ENCODE peak calls at places on chromosomes 2 and 18, in five cellular contexts. H is transverse colon, B is esophagus squamous epithelium, W is stomach, C is sigmoid colon. A is an unnamed sample.

GRCh38 chr2:213147550-213147949 is 3.9 kb downstream of the IKZF2 start:
- DNase-seq in H (no peak), B (no peak), W (no peak), C (no peak), A (no peak)

GRCh38 chr18:70334728-70335329 is 46.0 kb downstream of the SOCS6 start:
- DNase-seq in H (no peak), B (no peak), W (no peak), C (no peak), A (no peak)

GRCh38 chr18:43919565-43919964 is 642.3 kb upstream of the SYT4 start:
- DNase-seq in H (no peak), B (no peak), W (no peak), C (no peak), A (no peak)

GRCh38 chr2:239820836-239821693 is 204.1 kb downstream of the NDUFA10 start:
- DNase-seq in H (no peak), B (no peak), W (peak), C (peak), A (peak)

GRCh38 chr2:26562811-26563645 is 78.1 kb downstream of the CIB4 start:
- DNase-seq in H (peak), B (no peak), W (peak), C (peak), A (no peak)

GRCh38 chr2:232882085-232882484 is 12.0 kb downstream of the SNORC start:
- DNase-seq in H (no peak), B (no peak), W (no peak), C (no peak), A (no peak)

GRCh38 chr2:13005048-13005447 is 288.3 kb downstream of the TRIB2 start:
- DNase-seq in H (no peak), B (no peak), W (no peak), C (no peak), A (no peak)

GRCh38 chr2:37573818-37574388 is 97.5 kb downstream of the CDC42EP3 start:
- DNase-seq in H (no peak), B (no peak), W (no peak), C (no peak), A (no peak)

GRCh38 chr2:130756041-130756720 is 841 bp downstream of the AMER3 start:
- DNase-seq in H (no peak), B (no peak), W (no peak), C (no peak), A (no peak)

GRCh38 chr2:101881131-101881530 is 110.6 kb upstream of the IL1R2 start:
- DNase-seq in H (no peak), B (no peak), W (no peak), C (no peak), A (no peak)

GRCh38 chr2:104033399-104033798 is 820.5 kb upstream of the POU3F3 start:
- DNase-seq in H (no peak), B (no peak), W (no peak), C (no peak), A (no peak)

GRCh38 chr2:156455366-156455975 is 19.3 kb downstream of the GPD2 start:
- DNase-seq in H (no peak), B (no peak), W (no peak), C (no peak), A (no peak)

GRCh38 chr2:217988014-217988839 is 14.6 kb downstream of the TNS1 start:
- DNase-seq in H (peak), B (no peak), W (peak), C (peak), A (peak)

GRCh38 chr2:74003494-74004211 is 18.9 kb downstream of the TET3 start:
- DNase-seq in H (no peak), B (no peak), W (no peak), C (no peak), A (peak)

GRCh38 chr2:27071990-27072830 is 756 bp upstream of the OST4 start:
- DNase-seq in H (peak), B (no peak), W (peak), C (peak), A (peak)

GRCh38 chr2:134558208-134558890 is 160.5 kb downstream of the TMEM163 start:
- DNase-seq in H (no peak), B (no peak), W (no peak), C (no peak), A (no peak)

GRCh38 chr18:57749604-57749970 is 53.5 kb downstream of the ATP8B1 start:
- DNase-seq in H (no peak), B (no peak), W (no peak), C (no peak), A (no peak)

GRCh38 chr18:48263913-48264506 is 145.2 kb downstream of the ZBTB7C start:
- DNase-seq in H (no peak), B (no peak), W (no peak), C (no peak), A (no peak)

GRCh38 chr2:240343548-240343947 is 91.9 kb upstream of the GPC1 start:
- DNase-seq in H (no peak), B (no peak), W (no peak), C (no peak), A (no peak)

GRCh38 chr2:202030676-202031075 is 3.0 kb upstream of the FZD7 start:
- DNase-seq in H (no peak), B (no peak), W (no peak), C (no peak), A (no peak)

GRCh38 chr18:31230495-31230894 is 67.8 kb upstream of the DSC1 start:
- DNase-seq in H (no peak), B (no peak), W (no peak), C (no peak), A (no peak)

GRCh38 chr2:110834134-110834827 is 101.9 kb downstream of the ACOXL start:
- DNase-seq in H (no peak), B (no peak), W (no peak), C (no peak), A (no peak)

GRCh38 chr2:85178980-85179411 is 45.8 kb downstream of the TCF7L1 start:
- DNase-seq in H (no peak), B (no peak), W (no peak), C (no peak), A (no peak)

GRCh38 chr2:85243101-85244072 is 84.4 kb downstream of the TGOLN2 start:
- DNase-seq in H (peak), B (no peak), W (peak), C (peak), A (no peak)

GRCh38 chr18:49026501-49027378 is 76.0 kb upstream of the SMAD7 start:
- DNase-seq in H (no peak), B (no peak), W (peak), C (no peak), A (no peak)

GRCh38 chr2:216412022-216412999 is at the start of gene SMARCAL1:
- DNase-seq in H (peak), B (peak), W (peak), C (peak), A (peak)

GRCh38 chr2:232870002-232870765 is at the start of gene SNORC:
- DNase-seq in H (no peak), B (no peak), W (peak), C (peak), A (no peak)

GRCh38 chr2:54678719-54679118 is 44.7 kb upstream of the EML6 start:
- DNase-seq in H (no peak), B (no peak), W (no peak), C (no peak), A (no peak)

GRCh38 chr2:30293303-30293912 is 62.1 kb downstream of the LBH start:
- DNase-seq in H (no peak), B (no peak), W (no peak), C (no peak), A (peak)

GRCh38 chr2:121634354-121635307 is 14.6 kb downstream of the CLASP1 start:
- DNase-seq in H (no peak), B (no peak), W (no peak), C (no peak), A (no peak)

GRCh38 chr2:41735446-41735845 is 312.4 kb upstream of the PKDCC start:
- DNase-seq in H (no peak), B (no peak), W (no peak), C (no peak), A (no peak)

GRCh38 chr18:6044773-6045172 is 149.5 kb upstream of the TMEM200C start:
- DNase-seq in H (no peak), B (no peak), W (no peak), C (no peak), A (no peak)

GRCh38 chr18:6039055-6039454 is 143.7 kb upstream of the TMEM200C start:
- DNase-seq in H (no peak), B (no peak), W (no peak), C (no peak), A (no peak)

DNA sequence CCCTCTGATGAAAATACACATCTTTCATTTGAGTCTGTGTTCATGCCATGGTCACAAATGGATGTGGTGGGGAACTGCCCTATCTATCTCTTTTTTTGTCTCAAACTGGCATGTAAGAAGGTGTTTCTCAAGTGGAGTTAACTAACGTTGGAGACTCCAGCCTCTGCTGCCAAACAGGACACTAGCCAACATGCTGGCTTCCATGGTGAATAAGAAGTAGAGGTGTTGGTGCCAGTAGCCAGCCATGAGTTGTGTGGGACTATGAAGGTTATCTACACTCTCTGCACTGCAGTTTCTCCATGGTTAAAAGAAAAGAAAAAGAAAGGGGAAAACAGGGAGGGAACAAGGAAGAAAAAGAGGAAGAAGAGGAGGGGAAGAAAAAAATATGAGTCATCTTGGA is 149.0 kb upstream of the TMEM200C start:
- DNase-seq in H (no peak), B (no peak), W (no peak), C (no peak), A (no peak)
- TF ChIP-seq CTCF in H (no peak), B (no peak), W (no peak), C (no peak), A (no peak)

GRCh38 chr18:809985-810642 is 1.9 kb downstream of the YES1 start:
- DNase-seq in H (no peak), B (no peak), W (no peak), C (no peak), A (no peak)

GRCh38 chr18:813405-814071 is 1.5 kb upstream of the YES1 start:
- DNase-seq in H (no peak), B (no peak), W (no peak), C (no peak), A (no peak)

GRCh38 chr18:812673-813404 is 797 bp upstream of the YES1 start:
- DNase-seq in H (peak), B (peak), W (peak), C (peak), A (peak)

GRCh38 chr18:811192-812122 is 585 bp downstream of the YES1 start:
- DNase-seq in H (peak), B (no peak), W (peak), C (peak), A (peak)

GRCh38 chr18:812123-812672 is at the start of gene YES1:
- DNase-seq in H (peak), B (peak), W (peak), C (peak), A (peak)
- TF ChIP-seq POLR2A in H (peak), B (peak), W (no peak), C (no peak), A (peak)

DNA sequence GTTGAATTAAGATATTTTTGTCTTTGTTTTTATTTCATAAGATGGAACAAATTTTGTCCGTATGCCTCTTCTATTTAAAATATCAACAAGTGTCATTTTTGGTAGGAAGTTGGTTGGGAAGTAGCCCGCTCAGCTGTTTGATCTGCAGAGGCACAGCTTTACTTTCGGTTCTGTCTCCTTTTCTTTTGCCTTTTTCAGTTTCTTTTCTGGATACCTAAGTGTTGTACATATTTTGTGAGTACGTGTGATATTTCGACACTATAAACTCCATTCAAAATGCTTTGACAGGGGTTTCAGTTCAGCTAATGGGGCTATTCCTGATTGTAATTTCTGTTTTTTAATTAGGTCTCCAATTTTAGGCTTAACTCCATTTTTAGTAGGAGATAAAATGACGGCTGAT is 1785.0 kb upstream of the LRRTM1 start:
- DNase-seq in H (no peak), B (no peak), W (no peak), C (no peak), A (no peak)
- H3K4me3 ChIP-seq in H (no peak), B (peak), W (no peak), C (no peak), A (no peak)

GRCh38 chr2:238704471-238705230 is 143.2 kb upstream of the TWIST2 start:
- DNase-seq in H (no peak), B (no peak), W (no peak), C (peak), A (peak)

GRCh38 chr2:238709324-238709723 is 138.6 kb upstream of the TWIST2 start:
- DNase-seq in H (no peak), B (no peak), W (no peak), C (no peak), A (peak)

GRCh38 chr2:238706163-238706562 is 141.7 kb upstream of the TWIST2 start:
- DNase-seq in H (no peak), B (no peak), W (no peak), C (peak), A (no peak)

GRCh38 chr2:238703436-238703835 is 144.4 kb upstream of the TWIST2 start:
- DNase-seq in H (no peak), B (no peak), W (no peak), C (no peak), A (no peak)

GRCh38 chr2:238706673-238707072 is 141.2 kb upstream of the TWIST2 start:
- DNase-seq in H (no peak), B (no peak), W (no peak), C (no peak), A (no peak)
- TF ChIP-seq CTCF in H (peak), B (no peak), W (no peak), C (no peak), A (no peak)

GRCh38 chr2:88856409-88857135 is 165.1 kb downstream of the RPIA start:
- DNase-seq in H (no peak), B (no peak), W (no peak), C (no peak), A (no peak)

GRCh38 chr2:88857274-88857741 is 165.8 kb downstream of the RPIA start:
- DNase-seq in H (peak), B (no peak), W (no peak), C (no peak), A (no peak)

GRCh38 chr2:88855620-88856408 is 164.3 kb downstream of the RPIA start:
- DNase-seq in H (peak), B (no peak), W (no peak), C (no peak), A (no peak)

GRCh38 chr2:88859461-88859860 is 168.0 kb downstream of the RPIA start:
- DNase-seq in H (no peak), B (no peak), W (no peak), C (no peak), A (no peak)

GRCh38 chr2:88857951-88858406 is 166.5 kb downstream of the RPIA start:
- DNase-seq in H (peak), B (no peak), W (no peak), C (no peak), A (no peak)
- TF ChIP-seq POLR2A in H (no peak), B (no peak), W (no peak), C (no peak), A (no peak)

DNA sequence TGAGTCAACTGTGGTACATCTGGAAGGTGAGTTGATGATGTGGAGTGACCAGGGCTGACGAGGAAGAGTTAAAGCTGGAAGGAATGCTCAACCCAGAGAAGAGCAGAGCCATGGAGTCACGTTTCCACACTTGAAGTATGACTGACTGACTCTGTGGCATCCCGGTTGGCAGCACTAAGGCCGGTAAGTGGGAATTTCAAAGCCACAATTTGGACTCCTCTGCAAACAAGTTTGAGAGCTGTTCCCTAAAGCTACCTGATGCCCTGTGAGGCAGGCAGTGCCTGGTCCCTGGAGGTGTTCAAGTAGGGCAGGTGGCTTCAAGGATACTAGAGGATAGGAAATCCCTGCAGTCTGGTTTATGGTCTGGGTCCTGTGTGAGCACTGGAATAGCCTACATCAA is 69.3 kb upstream of the ITGB6 start:
- DNase-seq in H (no peak), B (no peak), W (no peak), C (no peak), A (no peak)
- H3K4me3 ChIP-seq in H (peak), B (peak), W (peak), C (peak), A (peak)

GRCh38 chr18:37534627-37535026 is 31.0 kb downstream of the CELF4 start:
- DNase-seq in H (no peak), B (no peak), W (no peak), C (no peak), A (no peak)

GRCh38 chr18:37536646-37537045 is 29.0 kb downstream of the CELF4 start:
- DNase-seq in H (no peak), B (no peak), W (no peak), C (no peak), A (no peak)

GRCh38 chr18:37532917-37533316 is 32.7 kb downstream of the CELF4 start:
- DNase-seq in H (no peak), B (no peak), W (no peak), C (no peak), A (no peak)

GRCh38 chr18:37535968-37536367 is 29.6 kb downstream of the CELF4 start:
- DNase-seq in H (no peak), B (no peak), W (no peak), C (no peak), A (no peak)

DNA sequence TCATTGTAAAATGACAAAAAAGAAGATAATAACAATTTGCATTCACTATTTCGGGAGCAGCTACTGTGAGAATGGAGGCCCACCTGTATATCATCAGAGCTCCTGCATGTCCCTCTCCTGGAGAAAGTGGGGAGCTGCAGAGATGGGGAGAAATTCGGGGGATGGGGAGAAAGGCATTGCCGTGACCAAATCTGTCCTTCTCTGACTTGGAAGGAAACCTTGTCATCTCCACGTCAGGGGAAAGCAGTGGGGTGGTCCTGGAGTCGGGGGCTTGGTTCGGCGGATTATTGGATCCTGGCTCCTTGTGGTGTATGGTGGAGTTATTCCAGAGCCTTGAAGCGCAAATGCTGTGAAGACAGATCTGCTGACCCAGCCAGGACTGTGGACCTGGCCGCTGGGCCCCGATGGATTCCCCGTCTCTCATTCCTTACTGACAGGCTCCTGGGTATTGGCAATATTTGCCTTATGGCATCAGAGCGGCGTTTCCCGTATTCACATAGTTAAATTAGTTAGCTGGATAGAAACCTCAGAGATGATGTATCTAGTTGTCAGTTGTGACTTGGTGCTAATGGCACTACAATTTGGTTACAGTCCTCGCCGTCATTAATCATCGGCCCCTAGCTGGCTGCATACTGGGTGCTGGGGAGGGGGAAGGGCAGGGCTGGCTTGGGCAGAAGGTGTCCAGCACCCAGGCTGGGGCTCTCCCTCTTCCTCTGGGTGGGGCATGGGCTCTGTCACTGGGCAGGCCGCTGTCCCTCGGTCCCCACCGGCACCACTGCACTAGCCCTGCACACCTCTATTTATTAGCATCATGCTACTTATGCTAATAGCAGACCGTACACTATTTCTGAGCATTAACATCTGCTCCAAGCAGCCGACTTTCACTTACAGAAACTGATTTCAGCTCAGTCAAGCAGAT is 31.7 kb downstream of the CELF4 start:
- DNase-seq in H (no peak), B (no peak), W (no peak), C (no peak), A (no peak)
- TF ChIP-seq CTCF in H (no peak), B (no peak), W (no peak), C (no peak), A (no peak)

DNA sequence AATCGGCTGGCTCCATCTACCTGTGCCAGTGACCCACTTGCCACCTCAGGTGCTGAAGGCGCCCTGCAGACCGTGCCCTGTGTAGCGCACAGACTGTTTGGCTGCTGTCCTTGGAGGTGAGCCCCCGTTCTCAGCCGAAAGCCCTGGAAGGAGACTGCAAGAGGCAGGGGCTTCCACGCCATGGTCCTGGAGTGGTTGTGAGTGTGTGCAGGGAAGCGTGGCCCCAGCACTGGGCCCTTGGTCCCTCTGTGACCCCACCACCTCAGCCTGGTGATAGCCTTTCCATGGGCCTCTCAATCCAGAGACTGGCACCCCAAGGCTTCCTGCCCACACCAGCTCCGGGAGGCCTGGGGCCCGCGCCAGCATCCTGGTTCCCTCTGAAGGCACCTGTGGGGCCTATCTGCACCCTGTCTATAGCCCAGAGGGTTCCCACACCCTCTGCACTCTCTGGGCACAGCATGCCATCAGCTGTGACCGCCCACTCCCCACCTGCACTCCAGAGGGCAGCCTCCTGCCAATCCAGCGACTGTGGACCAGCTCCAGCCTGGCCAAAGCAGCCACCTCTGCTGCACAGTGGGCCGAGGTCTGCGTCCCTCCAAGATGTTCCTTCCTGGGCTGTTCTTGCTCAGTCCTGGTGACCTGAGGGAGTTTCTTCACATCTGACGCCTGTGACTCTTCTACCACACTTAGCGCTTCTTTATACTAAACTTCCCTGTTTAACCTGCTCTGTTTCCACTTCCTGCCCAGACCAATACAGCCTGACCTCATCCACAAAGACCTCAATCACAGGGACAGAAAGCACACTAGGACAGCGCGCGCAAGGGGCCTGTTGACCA is 109.5 kb downstream of the EIPR1 start:
- DNase-seq in H (no peak), B (no peak), W (peak), C (no peak), A (no peak)
- TF ChIP-seq POLR2A in H (no peak), B (no peak), W (no peak), C (no peak), A (no peak)